ENCODE peak calls at places on chromosomes 3 and 15, in nine cellular contexts. T, G, A, X, J, E, Q, U and L are unnamed samples.

GRCh38 chr15:36401586-36401966 is 177.8 kb upstream of the CDIN1 start:
- DNase-seq in T (no peak), J (no peak), E (no peak), A (peak), G (no peak), U (no peak), Q (no peak), X (peak), L (no peak)

GRCh38 chr15:75134748-75135147 is 66.9 kb upstream of the C15orf39 start:
- DNase-seq in G (no peak), E (no peak), U (no peak), J (no peak), X (no peak), A (no peak), Q (no peak), T (no peak), L (no peak)

GRCh38 chr15:75123395-75123794 is 78.3 kb upstream of the C15orf39 start:
- DNase-seq in J (no peak), E (no peak), Q (no peak), G (no peak), X (no peak), U (no peak), A (peak), T (no peak), L (no peak)

GRCh38 chr3:52773361-52774065 is 2.8 kb upstream of the NEK4 start:
- DNase-seq in A (no peak), J (no peak), G (no peak), E (no peak), T (no peak), X (no peak), U (no peak), Q (no peak), L (peak)

GRCh38 chr3:52280046-52280445 is 1.6 kb upstream of the WDR82 start:
- DNase-seq in Q (no peak), U (no peak), G (no peak), A (peak), J (no peak), X (peak), T (peak), E (no peak), L (no peak)

GRCh38 chr3:128482857-128483656 is 9.9 kb downstream of the GATA2 start:
- DNase-seq in G (no peak), T (no peak), A (peak), E (no peak), Q (no peak), J (no peak), U (peak), X (peak), L (no peak)

GRCh38 chr15:50458301-50458700 is 34.1 kb downstream of the USP8 start:
- DNase-seq in U (no peak), G (no peak), A (no peak), J (no peak), X (peak), E (no peak), Q (no peak), T (no peak), L (no peak)

GRCh38 chr3:85433334-85433733 is 474.5 kb downstream of the CADM2 start:
- DNase-seq in J (no peak), X (no peak), A (no peak), U (no peak), E (no peak), G (no peak), Q (no peak), T (no peak), L (no peak)

GRCh38 chr15:49847436-49847835 is 226.6 kb downstream of the DTWD1 start:
- DNase-seq in J (no peak), A (peak), Q (no peak), E (no peak), U (no peak), X (peak), T (no peak), G (no peak), L (no peak)

GRCh38 chr3:148332509-148332908 is 365.2 kb upstream of the AGTR1 start:
- DNase-seq in E (no peak), G (no peak), T (no peak), X (no peak), Q (no peak), J (no peak), U (no peak), A (no peak), L (no peak)

GRCh38 chr15:98455899-98456298 is 192.4 kb upstream of the IGF1R start:
- DNase-seq in U (no peak), X (no peak), J (no peak), E (no peak), G (no peak), Q (no peak), A (peak), T (no peak), L (no peak)

GRCh38 chr15:34682673-34683072 is 72.1 kb downstream of the GJD2 start:
- DNase-seq in T (no peak), G (no peak), X (peak), E (no peak), Q (no peak), J (no peak), A (peak), U (no peak), L (no peak)